ENCODE peak calls at places on chromosome 19, in five cellular contexts. One of them, this sample, is unnamed.
A peak's percentile ranks its signal among the peaks of the same experiment; 100 is the strongest.

GRCh38 chr19:5261151-5261890 is 79.3 kb downstream of the PTPRS start:
- DNase-seq in esophagus muscularis mucosa: no peak
- DNase-seq in A549: no peak
- DNase-seq in transverse colon: no peak
- DNase-seq in uterus: no peak
- DNase-seq in this sample: no peak

GRCh38 chr19:8158411-8159074 is 9.2 kb upstream of the FBN3 start:
- DNase-seq in esophagus muscularis mucosa: no peak
- DNase-seq in A549: peak; percentile 81
- DNase-seq in transverse colon: peak; percentile 23
- DNase-seq in uterus: peak; percentile 42
- DNase-seq in this sample: peak; percentile 64

GRCh38 chr19:18776288-18776594 is 14.9 kb downstream of the COMP start:
- DNase-seq in esophagus muscularis mucosa: no peak
- DNase-seq in A549: no peak
- DNase-seq in transverse colon: no peak
- DNase-seq in uterus: no peak
- DNase-seq in this sample: no peak

GRCh38 chr19:15101479-15102082 is 5.6 kb upstream of the SYDE1 start:
- DNase-seq in esophagus muscularis mucosa: no peak
- DNase-seq in A549: peak; percentile 48
- DNase-seq in transverse colon: peak; percentile 52
- DNase-seq in uterus: no peak
- DNase-seq in this sample: no peak

GRCh38 chr19:7368456-7368855 is 19.7 kb downstream of the ARHGEF18 start:
- DNase-seq in esophagus muscularis mucosa: no peak
- DNase-seq in A549: no peak
- DNase-seq in transverse colon: peak; percentile 64
- DNase-seq in uterus: peak; percentile 95
- DNase-seq in this sample: no peak

GRCh38 chr19:39408392-39409206 is 2.0 kb downstream of the ZFP36 start:
- DNase-seq in esophagus muscularis mucosa: no peak
- DNase-seq in A549: peak; percentile 61
- DNase-seq in transverse colon: peak; percentile 61
- DNase-seq in uterus: peak; percentile 71
- DNase-seq in this sample: peak; percentile 63

GRCh38 chr19:5120833-5121232 is 151.9 kb downstream of the KDM4B start:
- DNase-seq in esophagus muscularis mucosa: no peak
- DNase-seq in A549: no peak
- DNase-seq in transverse colon: no peak
- DNase-seq in uterus: no peak
- DNase-seq in this sample: no peak

GRCh38 chr19:19626516-19627441 is 1.2 kb downstream of the LPAR2 start:
- DNase-seq in esophagus muscularis mucosa: no peak
- DNase-seq in A549: no peak
- DNase-seq in transverse colon: no peak
- DNase-seq in uterus: no peak
- DNase-seq in this sample: no peak

GRCh38 chr19:34712606-34713261 is 21.3 kb upstream of the ZNF181 start:
- DNase-seq in esophagus muscularis mucosa: no peak
- DNase-seq in A549: peak; percentile 90
- DNase-seq in transverse colon: peak; percentile 50
- DNase-seq in uterus: peak; percentile 58
- DNase-seq in this sample: no peak

GRCh38 chr19:31331536-31331935 is 17.7 kb downstream of the TSHZ3 start:
- DNase-seq in esophagus muscularis mucosa: no peak
- DNase-seq in A549: no peak
- DNase-seq in transverse colon: no peak
- DNase-seq in uterus: no peak
- DNase-seq in this sample: no peak

GRCh38 chr19:10111405-10111811 is at the start of gene P2RY11:
- DNase-seq in esophagus muscularis mucosa: no peak
- DNase-seq in A549: no peak
- DNase-seq in transverse colon: peak; percentile 49
- DNase-seq in uterus: no peak
- DNase-seq in this sample: no peak

GRCh38 chr19:8305798-8306197 is 2.4 kb downstream of the CD320 start:
- DNase-seq in esophagus muscularis mucosa: no peak
- DNase-seq in A549: no peak
- DNase-seq in transverse colon: peak; percentile 8
- DNase-seq in uterus: peak; percentile 12
- DNase-seq in this sample: peak; percentile 31

GRCh38 chr19:15180451-15181390 is 20.1 kb downstream of the NOTCH3 start:
- DNase-seq in esophagus muscularis mucosa: no peak
- DNase-seq in A549: no peak
- DNase-seq in transverse colon: peak; percentile 51
- DNase-seq in uterus: no peak
- DNase-seq in this sample: peak; percentile 48

GRCh38 chr19:6263306-6264076 is 16.3 kb downstream of the MLLT1 start:
- DNase-seq in esophagus muscularis mucosa: no peak
- DNase-seq in A549: no peak
- DNase-seq in transverse colon: no peak
- DNase-seq in uterus: no peak
- DNase-seq in this sample: no peak

GRCh38 chr19:44975444-44975843 is 20.3 kb downstream of the CLPTM1 start:
- DNase-seq in esophagus muscularis mucosa: no peak
- DNase-seq in A549: no peak
- DNase-seq in transverse colon: no peak
- DNase-seq in uterus: no peak
- DNase-seq in this sample: no peak

GRCh38 chr19:17450264-17451075 is 2.0 kb upstream of the TMEM221 start:
- DNase-seq in esophagus muscularis mucosa: no peak
- DNase-seq in A549: peak; percentile 73
- DNase-seq in transverse colon: no peak
- DNase-seq in uterus: no peak
- DNase-seq in this sample: no peak

GRCh38 chr19:38917921-38918491 is 6.0 kb upstream of the CCER2 start:
- DNase-seq in esophagus muscularis mucosa: no peak
- DNase-seq in A549: peak; percentile 75
- DNase-seq in transverse colon: no peak
- DNase-seq in uterus: no peak
- DNase-seq in this sample: peak; percentile 24

GRCh38 chr19:18203408-18203862 is 407 bp downstream of the RAB3A start:
- DNase-seq in esophagus muscularis mucosa: no peak
- DNase-seq in A549: no peak
- DNase-seq in transverse colon: peak; percentile 58
- DNase-seq in uterus: no peak
- DNase-seq in this sample: peak; percentile 77

GRCh38 chr19:383922-384800 is 24.8 kb downstream of the C2CD4C start:
- DNase-seq in esophagus muscularis mucosa: no peak
- DNase-seq in A549: no peak
- DNase-seq in transverse colon: no peak
- DNase-seq in uterus: no peak
- DNase-seq in this sample: peak; percentile 48

GRCh38 chr19:42158926-42159325 is 26.7 kb upstream of the POU2F2 start:
- DNase-seq in esophagus muscularis mucosa: no peak
- DNase-seq in A549: no peak
- DNase-seq in transverse colon: no peak
- DNase-seq in uterus: no peak
- DNase-seq in this sample: no peak

GRCh38 chr19:57334191-57334590 is 13.9 kb downstream of the ZNF543 start:
- DNase-seq in esophagus muscularis mucosa: no peak
- DNase-seq in A549: no peak
- DNase-seq in transverse colon: no peak
- DNase-seq in uterus: no peak
- DNase-seq in this sample: no peak

GRCh38 chr19:7376151-7376852 is 27.6 kb downstream of the ARHGEF18 start:
- DNase-seq in esophagus muscularis mucosa: no peak
- DNase-seq in A549: no peak
- DNase-seq in transverse colon: no peak
- DNase-seq in uterus: no peak
- DNase-seq in this sample: no peak

GRCh38 chr19:44684892-44685847 is 13.8 kb upstream of the CEACAM16 start:
- DNase-seq in esophagus muscularis mucosa: no peak
- DNase-seq in A549: peak; percentile 99
- DNase-seq in transverse colon: peak; percentile 41
- DNase-seq in uterus: peak; percentile 62
- DNase-seq in this sample: peak; percentile 64

GRCh38 chr19:51125421-51126075 is 842 bp downstream of the SIGLEC9 start:
- DNase-seq in esophagus muscularis mucosa: no peak
- DNase-seq in A549: no peak
- DNase-seq in transverse colon: no peak
- DNase-seq in uterus: no peak
- DNase-seq in this sample: no peak

GRCh38 chr19:42420055-42420544 is 7.1 kb downstream of the LIPE start:
- DNase-seq in esophagus muscularis mucosa: no peak
- DNase-seq in A549: peak; percentile 89
- DNase-seq in transverse colon: peak; percentile 64
- DNase-seq in uterus: no peak
- DNase-seq in this sample: no peak

DNA sequence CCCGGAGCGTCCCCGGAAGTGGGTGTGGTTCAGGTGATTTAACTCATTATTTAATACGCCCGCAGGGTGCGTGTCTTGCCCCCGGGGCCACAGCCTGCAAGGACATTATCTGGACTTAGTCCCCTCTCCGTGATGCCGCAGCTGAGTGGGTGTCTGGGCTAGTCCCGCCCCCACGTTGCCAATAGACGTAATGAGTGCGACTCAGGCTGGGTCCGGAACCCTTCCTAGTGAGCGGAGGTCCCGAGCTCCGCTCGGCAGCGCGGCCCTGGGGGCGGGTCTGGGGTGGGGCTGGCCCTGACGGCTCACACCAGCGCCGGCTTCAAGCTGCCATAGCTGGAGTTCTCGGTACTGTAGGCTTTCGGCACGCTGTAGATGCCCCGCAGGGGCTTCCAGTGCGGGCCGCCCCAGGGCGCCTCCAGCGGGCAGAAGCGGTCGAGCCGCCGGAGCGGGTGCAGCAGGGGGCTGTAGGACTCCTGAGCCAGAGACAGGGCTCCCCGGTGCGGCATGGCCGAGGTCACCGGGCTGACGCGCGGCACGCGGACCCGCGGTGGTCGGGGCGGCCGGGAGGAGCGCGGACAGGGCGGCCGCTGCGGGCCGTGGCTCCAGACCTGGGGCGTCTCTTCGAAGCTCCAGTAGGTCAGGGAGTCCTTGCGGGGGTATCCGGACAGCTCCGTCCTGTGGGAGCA is 918 bp upstream of the LHB start:
- DNase-seq in esophagus muscularis mucosa: no peak
- DNase-seq in A549: no peak
- DNase-seq in transverse colon: peak; percentile 49
- DNase-seq in uterus: no peak
- DNase-seq in this sample: no peak
- TF ChIP-seq POLR2A in esophagus muscularis mucosa: no peak
- TF ChIP-seq POLR2A in A549: no peak
- TF ChIP-seq POLR2A in transverse colon: no peak
- TF ChIP-seq POLR2A in uterus: no peak
- TF ChIP-seq POLR2A in this sample: no peak

GRCh38 chr19:12792048-12792852 is 964 bp downstream of the JUNB start:
- DNase-seq in esophagus muscularis mucosa: no peak
- DNase-seq in A549: peak; percentile 60
- DNase-seq in transverse colon: peak; percentile 79
- DNase-seq in uterus: peak; percentile 59
- DNase-seq in this sample: peak; percentile 69
- TF ChIP-seq POLR2A in esophagus muscularis mucosa: no peak
- TF ChIP-seq POLR2A in A549: peak; percentile 13
- TF ChIP-seq POLR2A in transverse colon: peak; percentile 59
- TF ChIP-seq POLR2A in uterus: no peak
- TF ChIP-seq POLR2A in this sample: peak; percentile 52

DNA sequence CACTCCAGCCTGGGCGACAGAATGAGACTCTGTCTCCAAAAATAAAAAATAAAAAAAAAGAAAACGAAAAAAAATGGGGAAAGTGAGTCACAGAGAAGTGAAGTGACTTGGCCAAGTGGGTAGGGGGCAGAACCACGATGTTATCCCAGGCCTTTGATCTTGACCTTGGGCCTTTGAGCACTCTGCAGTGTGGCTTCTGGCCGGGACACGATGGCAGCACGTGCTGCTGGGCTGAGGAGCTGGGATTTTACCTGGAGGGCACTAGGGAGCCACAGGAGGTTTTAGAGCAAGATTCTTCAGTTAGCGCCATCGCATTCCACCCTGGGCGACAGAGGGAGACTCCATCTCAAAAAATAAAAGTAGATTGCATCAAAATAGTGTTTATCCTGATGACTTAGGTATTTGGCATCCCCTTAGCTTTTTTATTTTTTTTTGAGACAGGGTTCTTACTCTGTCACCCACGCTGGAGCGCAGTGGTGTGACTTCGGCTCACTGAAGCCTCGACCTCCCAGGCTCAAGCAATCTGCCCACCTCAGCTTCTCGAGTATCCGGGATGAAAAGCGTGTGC is 4.3 kb upstream of the TLE5 start:
- DNase-seq in esophagus muscularis mucosa: no peak
- DNase-seq in A549: no peak
- DNase-seq in transverse colon: no peak
- DNase-seq in uterus: no peak
- DNase-seq in this sample: no peak
- TF ChIP-seq POLR2A in esophagus muscularis mucosa: no peak
- TF ChIP-seq POLR2A in A549: no peak
- TF ChIP-seq POLR2A in transverse colon: no peak
- TF ChIP-seq POLR2A in uterus: no peak
- TF ChIP-seq POLR2A in this sample: no peak

GRCh38 chr19:1942078-1942933 is 1.3 kb downstream of the CSNK1G2 start:
- DNase-seq in esophagus muscularis mucosa: peak; percentile 95
- DNase-seq in A549: peak; percentile 65
- DNase-seq in transverse colon: peak; percentile 86
- DNase-seq in uterus: peak; percentile 69
- DNase-seq in this sample: peak; percentile 83
- TF ChIP-seq POLR2A in esophagus muscularis mucosa: no peak
- TF ChIP-seq POLR2A in A549: no peak
- TF ChIP-seq POLR2A in transverse colon: peak; percentile 48
- TF ChIP-seq POLR2A in uterus: no peak
- TF ChIP-seq POLR2A in this sample: peak; percentile 30

This sample was measured in right lobe of liver.